ENCODE peak calls at places on chromosomes 13 and 19, in nine cellular contexts. R is activated CD8-positive, alpha-beta T cell treated with anti-CD3 and anti-CD28 coated beads for 36 hours; T is stimulated activated CD4-positive, alpha-beta T cell treated with anti-CD3 and anti-CD28 coated beads, Interleukin-4, amount 100 ng/mL, for 24 hours; Y is NCI-H774; N is pancreas; J is T-helper 17 cell; A is psoas muscle; B is neural crest cell; K is NCI-H1092. H is an unnamed sample.

GRCh38 chr13:93496985-93497673 is 270.5 kb downstream of the GPC6 start:
- DNase-seq in K (peak; percentile 52), T (no peak), A (no peak), J (no peak), Y (no peak), R (no peak), B (no peak), N (no peak), H (no peak)

GRCh38 chr13:52158629-52159158 is 703 bp downstream of the NEK3 start:
- DNase-seq in T (no peak), B (no peak), K (no peak), Y (no peak), J (no peak), N (peak; percentile 59), R (no peak), A (peak; percentile 52), H (no peak)

GRCh38 chr13:98050041-98050466 is 92.8 kb upstream of the FARP1 start:
- DNase-seq in Y (peak; percentile 45), T (no peak), J (no peak), N (no peak), K (no peak), R (no peak), B (no peak), A (no peak), H (no peak)

GRCh38 chr19:9566729-9567128 is 17.6 kb downstream of the ZNF121 start:
- DNase-seq in A (no peak), K (no peak), N (no peak), T (no peak), B (no peak), R (no peak), Y (no peak), J (no peak), H (no peak)

GRCh38 chr13:96817336-96817941 is 176.8 kb downstream of the OXGR1 start:
- DNase-seq in K (no peak), A (no peak), N (no peak), J (no peak), T (no peak), B (no peak), R (no peak), Y (no peak), H (no peak)

GRCh38 chr19:54521022-54521859 is 18.6 kb downstream of the LAIR2 start:
- DNase-seq in A (no peak), B (no peak), T (peak; percentile 10), J (no peak), Y (no peak), N (no peak), R (peak; percentile 51), K (no peak), H (no peak)

GRCh38 chr13:43239441-43239840 is 216.1 kb downstream of the DNAJC15 start:
- DNase-seq in R (no peak), A (no peak), Y (no peak), N (no peak), K (no peak), T (no peak), B (no peak), J (no peak), H (no peak)

GRCh38 chr13:109883181-109884180 is 97.1 kb upstream of the IRS2 start:
- DNase-seq in J (no peak), B (no peak), T (no peak), Y (no peak), R (no peak), A (no peak), K (no peak), N (no peak), H (no peak)

GRCh38 chr13:23754506-23754905 is 134.7 kb downstream of the MIPEP start:
- DNase-seq in K (no peak), N (no peak), Y (no peak), A (no peak), T (no peak), R (no peak), J (peak; percentile 16), B (no peak), H (no peak)

GRCh38 chr13:103671547-103671946 is 605.3 kb upstream of the SLC10A2 start:
- DNase-seq in T (no peak), R (no peak), J (no peak), N (no peak), B (no peak), Y (no peak), K (no peak), A (no peak), H (no peak)

GRCh38 chr19:8158411-8159074 is 9.2 kb upstream of the FBN3 start:
- DNase-seq in N (no peak), T (peak; percentile 52), R (peak; percentile 56), J (no peak), B (peak; percentile 45), K (peak; percentile 74), A (no peak), Y (peak; percentile 84), H (peak; percentile 40)

GRCh38 chr13:100273576-100273975 is 184.7 kb downstream of the PCCA start:
- DNase-seq in T (no peak), B (no peak), Y (no peak), J (no peak), A (no peak), K (no peak), R (no peak), N (no peak), H (no peak)

GRCh38 chr13:28499579-28499978 is 4.7 kb upstream of the FLT1 start:
- DNase-seq in N (no peak), K (no peak), J (no peak), A (no peak), Y (no peak), R (no peak), T (no peak), B (no peak), H (no peak)

GRCh38 chr19:16801599-16801998 is 27.6 kb upstream of the SIN3B start:
- DNase-seq in Y (no peak), R (no peak), J (no peak), T (no peak), B (no peak), K (no peak), A (no peak), N (no peak), H (peak; percentile 10)

GRCh38 chr19:5789886-5790572 is 934 bp downstream of the DUS3L start:
- DNase-seq in J (no peak), Y (no peak), K (no peak), A (no peak), N (no peak), B (no peak), R (no peak), T (no peak), H (peak; percentile 27)

GRCh38 chr13:38309397-38309796 is 40.3 kb upstream of the UFM1 start:
- DNase-seq in Y (no peak), B (no peak), A (no peak), K (no peak), N (no peak), J (no peak), R (no peak), T (no peak), H (peak; percentile 69)

GRCh38 chr13:48857576-48857975 is 118.1 kb upstream of the FNDC3A start:
- DNase-seq in T (no peak), Y (no peak), N (no peak), K (no peak), J (no peak), A (no peak), R (no peak), B (no peak), H (no peak)

GRCh38 chr13:20969182-20969581 is 66.6 kb upstream of the XPO4 start:
- DNase-seq in K (no peak), Y (no peak), N (no peak), R (no peak), B (no peak), A (no peak), J (no peak), T (no peak), H (no peak)

GRCh38 chr19:18204394-18205179 is 745 bp upstream of the RAB3A start:
- DNase-seq in K (peak; percentile 66), A (peak; percentile 70), R (peak; percentile 70), N (peak; percentile 71), Y (no peak), T (no peak), B (peak; percentile 69), J (peak; percentile 17), H (no peak)

H was measured in epithelial cell of prostate.